ENCODE peak calls at places on chromosome 9, in ten cellular contexts. R is K562, Z is esophagus squamous epithelium, E is stomach, C is SK-N-SH, O is fibroblast of lung, S is A673, X is Peyer's patch, T is uterus, J is lung. B is an unnamed sample.
A peak's percentile ranks its signal among the peaks of the same experiment; 100 is the strongest.

GRCh38 chr9:98673681-98674080 is 35.1 kb downstream of the GABBR2 start:
- DNase-seq in T (no peak), J (no peak), R (no peak), O (no peak), X (no peak), C (no peak), S (no peak), Z (no peak), E (no peak), B (no peak)

GRCh38 chr9:6930827-6931226 is 173.1 kb downstream of the KDM4C start:
- DNase-seq in T (no peak), Z (no peak), O (peak; percentile 22), R (no peak), J (no peak), E (no peak), C (no peak), S (no peak), X (no peak), B (no peak)

GRCh38 chr9:135355466-135356420 is 123.8 kb upstream of the PPP1R26 start:
- DNase-seq in Z (no peak), O (no peak), C (no peak), E (no peak), S (no peak), T (no peak), X (no peak), R (no peak), J (no peak), B (no peak)

GRCh38 chr9:100352201-100352726 is 478 bp downstream of the TEX10 start:
- DNase-seq in X (peak; percentile 20), R (peak; percentile 50), E (peak; percentile 25), O (peak; percentile 18), J (peak; percentile 35), T (peak; percentile 37), S (peak; percentile 29), Z (no peak), C (no peak), B (peak; percentile 32)

GRCh38 chr9:14111670-14112069 is 202.3 kb downstream of the NFIB start:
- DNase-seq in S (no peak), C (no peak), T (no peak), O (peak; percentile 74), J (no peak), R (no peak), E (no peak), Z (no peak), X (no peak), B (no peak)

GRCh38 chr9:68794898-68795297 is 89.9 kb downstream of the PIP5K1B start:
- DNase-seq in C (no peak), T (no peak), E (no peak), O (no peak), X (no peak), Z (no peak), R (peak; percentile 24), S (no peak), J (peak; percentile 33), B (peak; percentile 61)

GRCh38 chr9:12698293-12698692 is 5.1 kb downstream of the TYRP1 start:
- DNase-seq in O (peak; percentile 85), T (no peak), R (no peak), E (no peak), J (no peak), C (no peak), X (no peak), Z (no peak), S (no peak), B (no peak)

GRCh38 chr9:93648836-93649235 is 72.5 kb downstream of the PHF2 start:
- DNase-seq in E (peak; percentile 17), O (no peak), Z (no peak), C (no peak), J (no peak), R (no peak), T (peak; percentile 5), S (no peak), X (no peak), B (no peak)

GRCh38 chr9:128163523-128164331 is 3.7 kb downstream of the BBLN start:
- DNase-seq in X (no peak), O (peak; percentile 12), J (no peak), R (no peak), Z (no peak), S (no peak), T (no peak), C (no peak), E (no peak), B (no peak)

GRCh38 chr9:73153793-73154227 is 2.1 kb downstream of the ANXA1 start:
- DNase-seq in J (no peak), O (no peak), R (peak; percentile 64), E (no peak), T (no peak), X (no peak), Z (no peak), S (peak; percentile 55), C (no peak), B (peak; percentile 57)

GRCh38 chr9:82436480-82436879 is 447.9 kb downstream of the SPATA31D1 start:
- DNase-seq in S (no peak), R (no peak), T (no peak), E (no peak), O (no peak), Z (no peak), C (no peak), X (no peak), J (no peak), B (no peak)

GRCh38 chr9:35905912-35906679 is at the start of gene HRCT1:
- DNase-seq in C (no peak), T (peak; percentile 90), S (peak; percentile 32), X (peak; percentile 38), J (peak; percentile 96), O (peak; percentile 98), R (no peak), E (peak; percentile 96), Z (no peak), B (peak; percentile 98)

GRCh38 chr9:137900584-137901310 is 23.2 kb downstream of the CACNA1B start:
- DNase-seq in J (no peak), O (no peak), C (no peak), X (no peak), S (no peak), Z (no peak), E (no peak), T (no peak), R (no peak), B (no peak)
- H3K27me3 ChIP-seq in J (no peaks in the 10 kb centered on the region), O (no peaks in the 10 kb centered on the region), C (no peaks in the 10 kb centered on the region), X (no peaks in the 10 kb centered on the region), S (peaks cover 46% of the 10 kb centered on the region), Z (no peaks in the 10 kb centered on the region), E (peaks cover 33% of the 10 kb centered on the region), T (no peaks in the 10 kb centered on the region), R (peaks cover 13% of the 10 kb centered on the region), B (no peaks in the 10 kb centered on the region)

GRCh38 chr9:31321256-31321655 is 1063.2 kb upstream of the ACO1 start:
- DNase-seq in Z (no peak), T (no peak), O (no peak), R (no peak), E (no peak), C (no peak), J (no peak), X (no peak), S (no peak), B (no peak)

GRCh38 chr9:31323726-31324444 is 1060.6 kb upstream of the ACO1 start:
- DNase-seq in X (no peak), E (no peak), C (no peak), O (no peak), R (no peak), J (no peak), Z (no peak), T (no peak), S (no peak), B (no peak)

GRCh38 chr9:31325778-31326177 is 1058.7 kb upstream of the ACO1 start:
- DNase-seq in X (no peak), Z (no peak), C (no peak), E (no peak), R (no peak), S (no peak), O (no peak), J (no peak), T (no peak), B (no peak)

GRCh38 chr9:31320507-31320906 is 1063.9 kb upstream of the ACO1 start:
- DNase-seq in E (no peak), S (no peak), Z (no peak), X (no peak), O (no peak), J (no peak), R (no peak), T (no peak), C (no peak), B (no peak)

DNA sequence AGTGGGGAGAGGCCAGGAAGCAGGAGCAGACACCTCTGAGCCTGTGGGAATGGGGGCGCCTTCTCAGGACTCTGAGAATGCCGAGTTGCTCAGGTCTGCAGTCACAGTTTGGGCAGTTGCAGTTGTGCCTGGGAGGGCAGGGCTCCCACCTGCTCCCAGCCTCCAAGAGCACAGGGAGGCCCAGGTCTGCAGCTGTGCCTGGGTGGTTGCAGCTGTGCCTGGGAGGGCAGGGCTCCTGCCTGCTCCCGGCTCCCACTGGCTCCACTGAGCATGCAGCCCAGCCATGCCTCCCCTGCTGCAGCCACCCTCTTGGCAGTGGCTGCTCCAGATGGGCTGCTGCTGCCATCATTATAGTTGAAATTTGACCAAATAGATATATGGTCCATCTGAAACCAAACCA is 1062.8 kb upstream of the ACO1 start:
- DNase-seq in Z (no peak), R (no peak), J (no peak), E (no peak), T (no peak), C (no peak), S (no peak), O (no peak), X (no peak), B (no peak)
- H3K9me3 ChIP-seq in Z (no peaks in the 10 kb centered on the region), R (no peaks in the 10 kb centered on the region), J (no peaks in the 10 kb centered on the region), E (no peaks in the 10 kb centered on the region), T (no peaks in the 10 kb centered on the region), C (no peaks in the 10 kb centered on the region), S (no peaks in the 10 kb centered on the region), O (no peaks in the 10 kb centered on the region), X (no peaks in the 10 kb centered on the region), B (no peaks in the 10 kb centered on the region)

GRCh38 chr9:124480621-124480981 is 26.6 kb downstream of the NR5A1 start:
- DNase-seq in X (no peak), S (peak; percentile 78), J (no peak), T (no peak), Z (no peak), R (peak; percentile 72), E (no peak), O (peak; percentile 13), C (peak; percentile 80), B (peak; percentile 31)
- TF ChIP-seq CTCF in X (no peak), S (peak; percentile 72), J (no peak), T (no peak), Z (no peak), R (peak; percentile 77), E (no peak), O (no peak), C (peak; percentile 41), B (peak; percentile 54)

DNA sequence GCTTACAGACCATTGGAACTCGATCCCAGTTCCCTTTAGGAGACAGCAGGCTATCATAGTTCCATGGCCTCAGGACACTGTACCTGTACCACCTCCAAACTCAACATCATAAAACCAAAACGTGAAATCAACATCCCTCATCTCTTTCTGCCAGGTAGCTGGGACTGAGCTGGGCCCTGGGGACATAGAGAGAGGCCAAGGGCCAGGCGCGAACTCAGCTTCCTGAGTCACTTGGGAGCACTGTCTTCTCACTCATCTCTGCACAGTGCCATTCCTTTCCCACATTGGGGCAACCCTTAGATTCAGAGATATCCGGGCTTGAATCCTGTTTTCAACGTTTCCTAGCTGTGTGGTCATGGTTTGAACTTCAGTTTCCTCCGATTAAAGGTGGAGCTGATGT is 12.2 kb downstream of the DAB2IP start:
- DNase-seq in R (no peak), E (no peak), T (no peak), S (no peak), X (no peak), Z (no peak), C (no peak), O (no peak), J (no peak), B (no peak)
- H3K27me3 ChIP-seq in R (peaks cover 15% of the 10 kb centered on the region), E (no peaks in the 10 kb centered on the region), T (no peaks in the 10 kb centered on the region), S (no peaks in the 10 kb centered on the region), X (no peaks in the 10 kb centered on the region), Z (no peaks in the 10 kb centered on the region), C (no peaks in the 10 kb centered on the region), O (peaks cover 6% of the 10 kb centered on the region), J (no peaks in the 10 kb centered on the region), B (no peaks in the 10 kb centered on the region)